ENCODE peak calls at places on chromosomes 4 and X, in four cellular contexts. U is GM13977; X is CD8-positive, alpha-beta T cell; S is body of pancreas. D is an unnamed sample.

GRCh38 chr4:4376074-4376473 is 10.8 kb upstream of the NSG1 start:
- DNase-seq in U (no peak), X (no peak), S (no peak), D (no peak)

GRCh38 chrX:105302246-105302645 is 81.8 kb upstream of the TEX13A start:
- DNase-seq in U (no peak), X (no peak), S (no peak), D (no peak)

GRCh38 chrX:42978655-42979379 is 200.9 kb upstream of the PPP1R2C start:
- DNase-seq in U (no peak), X (no peak), S (no peak), D (no peak)

GRCh38 chr4:20809796-20810195 is 109.5 kb downstream of the PACRGL start:
- DNase-seq in U (no peak), X (no peak), S (peak), D (no peak)

GRCh38 chrX:1591863-1592127 is 391 bp downstream of the AKAP17A start:
- DNase-seq in U (no peak), X (no peak), S (no peak), D (no peak)

GRCh38 chr4:6906046-6906445 is 3.6 kb upstream of the TBC1D14 start:
- DNase-seq in U (no peak), X (no peak), S (no peak), D (no peak)

GRCh38 chr4:38138363-38138762 is 178.2 kb downstream of the PTTG2 start:
- DNase-seq in U (peak), X (no peak), S (no peak), D (no peak)

GRCh38 chr4:3201718-3202702 is 46.9 kb upstream of the MSANTD1 start:
- DNase-seq in U (peak), X (peak), S (no peak), D (peak)

GRCh38 chr4:185710487-185710995 is 101.5 kb downstream of the SORBS2 start:
- DNase-seq in U (no peak), X (no peak), S (peak), D (no peak)
- TF ChIP-seq CTCF in U (no peak), X (no peak), S (no peak), D (no peak)

GRCh38 chr4:133102612-133103409 is 46.3 kb upstream of the PCDH10 start:
- DNase-seq in U (no peak), X (no peak), S (no peak), D (no peak)
- TF ChIP-seq CTCF in U (no peak), X (no peak), S (no peak), D (no peak)

GRCh38 chrX:68665502-68665901 is 18.0 kb downstream of the STARD8 start:
- DNase-seq in U (no peak), X (no peak), S (no peak), D (no peak)
- TF ChIP-seq CTCF in U (no peak), X (no peak), S (no peak), D (no peak)

DNA sequence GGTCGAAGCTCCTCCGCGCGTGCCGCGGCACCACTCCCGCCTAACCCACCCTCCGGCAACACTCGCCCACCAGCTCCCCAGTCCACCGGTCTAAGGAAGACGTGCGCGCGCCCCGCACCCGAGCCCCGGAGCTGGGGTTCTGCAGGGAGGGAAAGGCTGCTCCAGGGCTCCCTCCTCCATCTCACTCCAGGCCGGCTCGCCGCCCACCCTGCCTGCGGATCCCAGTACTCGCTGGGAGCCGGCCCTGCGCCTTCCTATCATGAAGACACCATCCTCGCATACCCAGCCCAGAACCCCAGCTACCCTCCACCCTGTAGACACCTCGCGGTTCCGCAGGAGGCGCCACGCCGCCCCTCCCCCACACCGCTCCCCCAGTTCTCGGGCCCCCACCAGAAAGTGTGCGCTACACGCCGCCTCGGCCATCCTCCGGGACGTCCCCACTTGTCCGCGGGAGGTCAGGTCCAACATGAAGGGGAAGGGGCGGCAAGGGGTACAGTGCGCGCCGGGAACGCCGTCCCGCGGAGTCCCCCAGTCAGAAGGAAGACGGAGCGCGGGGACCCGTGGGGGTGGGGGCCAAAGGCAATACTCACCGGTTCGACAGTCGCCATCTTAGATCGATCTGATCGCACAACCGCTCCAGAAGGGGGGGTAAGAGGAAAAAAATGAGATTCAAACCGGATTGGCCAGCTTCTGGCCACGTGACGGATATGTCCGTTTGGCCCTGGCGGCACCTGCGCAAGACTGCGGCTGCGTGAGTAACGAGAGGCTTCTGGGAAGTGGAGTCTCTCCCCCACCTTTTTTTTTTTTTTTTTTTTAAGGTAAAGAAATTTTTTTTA is at the start of gene EIF4E:
- DNase-seq in U (peak), X (peak), S (peak), D (peak)
- TF ChIP-seq CTCF in U (no peak), X (peak), S (peak), D (no peak)

GRCh38 chr4:22460266-22460665 is 55.6 kb downstream of the ADGRA3 start:
- DNase-seq in U (no peak), X (no peak), S (no peak), D (no peak)

GRCh38 chr4:22462693-22463092 is 53.2 kb downstream of the ADGRA3 start:
- DNase-seq in U (no peak), X (no peak), S (no peak), D (no peak)

GRCh38 chr4:22465349-22465748 is 50.5 kb downstream of the ADGRA3 start:
- DNase-seq in U (no peak), X (no peak), S (no peak), D (no peak)

GRCh38 chr4:22465996-22466395 is 49.9 kb downstream of the ADGRA3 start:
- DNase-seq in U (no peak), X (no peak), S (no peak), D (no peak)

GRCh38 chr4:22463179-22463578 is 52.7 kb downstream of the ADGRA3 start:
- DNase-seq in U (no peak), X (no peak), S (peak), D (no peak)
- TF ChIP-seq CTCF in U (no peak), X (no peak), S (no peak), D (no peak)

GRCh38 chr4:22072726-22073125 is 124.2 kb upstream of the KCNIP4 start:
- DNase-seq in U (no peak), X (no peak), S (no peak), D (no peak)
- TF ChIP-seq CTCF in U (no peak), X (no peak), S (no peak), D (no peak)

GRCh38 chrX:155086961-155087735 is 15.8 kb downstream of the BRCC3 start:
- DNase-seq in U (no peak), X (no peak), S (no peak), D (no peak)

GRCh38 chrX:155086202-155086840 is 15.0 kb downstream of the BRCC3 start:
- DNase-seq in U (no peak), X (peak), S (peak), D (no peak)
- TF ChIP-seq CTCF in U (peak), X (peak), S (peak), D (peak)

GRCh38 chr4:165378763-165379631 is at the start of gene CPE:
- DNase-seq in U (peak), X (peak), S (peak), D (peak)
- TF ChIP-seq CTCF in U (peak), X (no peak), S (peak), D (no peak)

D was measured in GM10248.